ENCODE peak calls at places on chromosomes 13 and 19, in seven cellular contexts. Z is head of caudate nucleus; S is astrocyte of the hippocampus; T is neural crest cell; O is activated naive CD8-positive, alpha-beta T cell treated with anti-CD3 and anti-CD28 coated beads, Interleukin-2, amount 10 ng/mL, durations not matched to agents 7 days and 5 days; L is ascending aorta; C is activated CD4-positive, alpha-beta memory T cell treated with anti-CD3 and anti-CD28 coated beads for 36 hours. B is an unnamed sample.

GRCh38 chr19:46489445-46490272 is 6.0 kb downstream of the PNMA8B start:
- DNase-seq in O (peak; percentile 49), L (peak; percentile 47), T (no peak), S (peak; percentile 85), Z (peak; percentile 67), C (no peak), B (no peak)

GRCh38 chr13:19153782-19154450 is 27.7 kb downstream of the TUBA3C start:
- DNase-seq in S (no peak), L (no peak), O (no peak), C (peak; percentile 33), Z (no peak), T (no peak), B (no peak)

GRCh38 chr19:3986260-3987041 is 1.2 kb upstream of the EEF2 start:
- DNase-seq in O (peak; percentile 65), C (peak; percentile 72), L (no peak), S (peak; percentile 76), Z (peak; percentile 76), T (no peak), B (no peak)

GRCh38 chr19:45443462-45444317 is 20.0 kb upstream of the ERCC1 start:
- DNase-seq in T (peak; percentile 77), L (peak; percentile 95), O (peak; percentile 69), Z (peak; percentile 87), S (peak; percentile 96), C (peak; percentile 81), B (no peak)

GRCh38 chr13:94928127-94928526 is 215.8 kb upstream of the SOX21 start:
- DNase-seq in C (no peak), O (no peak), Z (no peak), S (no peak), T (no peak), L (no peak), B (no peak)

GRCh38 chr13:100541882-100542545 is 46.6 kb downstream of the GGACT start:
- DNase-seq in L (no peak), C (no peak), T (no peak), O (no peak), S (no peak), Z (no peak), B (no peak)

GRCh38 chr13:28654276-28654675 is 4.7 kb upstream of the POMP start:
- DNase-seq in Z (no peak), T (no peak), S (no peak), L (no peak), O (no peak), C (no peak), B (no peak)

GRCh38 chr19:3358919-3359849 is 7.2 kb upstream of the NFIC start:
- DNase-seq in C (peak; percentile 67), Z (peak; percentile 54), T (no peak), L (no peak), O (peak; percentile 75), S (peak; percentile 80), B (no peak)

GRCh38 chr13:75302031-75302430 is 179.9 kb downstream of the TBC1D4 start:
- DNase-seq in O (no peak), L (no peak), S (no peak), T (no peak), Z (no peak), C (no peak), B (no peak)

GRCh38 chr13:104086759-104087158 is 1020.5 kb upstream of the SLC10A2 start:
- DNase-seq in C (no peak), S (no peak), L (no peak), Z (no peak), O (no peak), T (no peak), B (no peak)